ENCODE peak calls at places on chromosomes 16 and 17, in ten cellular contexts. U is esophagus muscularis mucosa, H is heart left ventricle, F is vagina, W is gastrocnemius medialis, D is endothelial cell of umbilical vein, L is lower leg skin, T is stomach, M is ovary, Z is body of pancreas. G is an unnamed sample.

GRCh38 chr16:57304169-57305061 is 19.9 kb upstream of the PLLP start:
- DNase-seq in U (no peak), H (peak; percentile 75), F (no peak), W (peak; percentile 26), D (peak; percentile 67), L (peak; percentile 85), T (peak; percentile 77), M (no peak), Z (peak; percentile 58), G (peak; percentile 46)

GRCh38 chr17:19448341-19449268 is 37.6 kb downstream of the RNF112 start:
- DNase-seq in U (no peak), H (no peak), F (no peak), W (no peak), D (peak; percentile 99), L (no peak), T (no peak), M (no peak), Z (peak; percentile 38), G (peak; percentile 78)

GRCh38 chr16:8733849-8734540 is 59.6 kb downstream of the ABAT start:
- DNase-seq in U (no peak), H (no peak), F (no peak), W (no peak), D (no peak), L (no peak), T (no peak), M (no peak), Z (no peak), G (no peak)

GRCh38 chr17:7912927-7913524 is 3.1 kb downstream of the RNF227 start:
- DNase-seq in U (no peak), H (no peak), F (no peak), W (no peak), D (peak; percentile 70), L (no peak), T (no peak), M (no peak), Z (peak; percentile 40), G (peak; percentile 68)

GRCh38 chr17:78725448-78726021 is 56.5 kb downstream of the CYTH1 start:
- DNase-seq in U (no peak), H (no peak), F (no peak), W (no peak), D (no peak), L (peak; percentile 40), T (no peak), M (no peak), Z (no peak), G (no peak)

GRCh38 chr17:30920282-30920681 is 1.5 kb upstream of the ADAP2 start:
- DNase-seq in U (no peak), H (peak; percentile 66), F (no peak), W (no peak), D (peak; percentile 57), L (peak; percentile 45), T (no peak), M (no peak), Z (no peak), G (no peak)

GRCh38 chr17:67569873-67570272 is 147.9 kb upstream of the NOL11 start:
- DNase-seq in U (no peak), H (no peak), F (no peak), W (no peak), D (no peak), L (no peak), T (no peak), M (no peak), Z (no peak), G (no peak)

GRCh38 chr17:9406046-9406631 is 169.5 kb downstream of the STX8 start:
- DNase-seq in U (no peak), H (no peak), F (no peak), W (no peak), D (no peak), L (no peak), T (no peak), M (no peak), Z (no peak), G (no peak)

GRCh38 chr16:80993293-80993691 is 13.4 kb downstream of the CMC2 start:
- DNase-seq in U (no peak), H (no peak), F (no peak), W (no peak), D (peak; percentile 69), L (no peak), T (peak; percentile 47), M (no peak), Z (no peak), G (peak; percentile 60)

GRCh38 chr17:42184717-42185496 is at the start of gene HCRT:
- DNase-seq in U (no peak), H (no peak), F (no peak), W (no peak), D (no peak), L (no peak), T (no peak), M (no peak), Z (no peak), G (no peak)

GRCh38 chr16:87350681-87351319 is 32.8 kb downstream of the FBXO31 start:
- DNase-seq in U (no peak), H (no peak), F (no peak), W (peak; percentile 78), D (no peak), L (no peak), T (no peak), M (no peak), Z (no peak), G (peak; percentile 84)

GRCh38 chr17:41941158-41941557 is 10.7 kb downstream of the ODAD4 start:
- DNase-seq in U (no peak), H (no peak), F (no peak), W (no peak), D (no peak), L (no peak), T (no peak), M (no peak), Z (no peak), G (no peak)

DNA sequence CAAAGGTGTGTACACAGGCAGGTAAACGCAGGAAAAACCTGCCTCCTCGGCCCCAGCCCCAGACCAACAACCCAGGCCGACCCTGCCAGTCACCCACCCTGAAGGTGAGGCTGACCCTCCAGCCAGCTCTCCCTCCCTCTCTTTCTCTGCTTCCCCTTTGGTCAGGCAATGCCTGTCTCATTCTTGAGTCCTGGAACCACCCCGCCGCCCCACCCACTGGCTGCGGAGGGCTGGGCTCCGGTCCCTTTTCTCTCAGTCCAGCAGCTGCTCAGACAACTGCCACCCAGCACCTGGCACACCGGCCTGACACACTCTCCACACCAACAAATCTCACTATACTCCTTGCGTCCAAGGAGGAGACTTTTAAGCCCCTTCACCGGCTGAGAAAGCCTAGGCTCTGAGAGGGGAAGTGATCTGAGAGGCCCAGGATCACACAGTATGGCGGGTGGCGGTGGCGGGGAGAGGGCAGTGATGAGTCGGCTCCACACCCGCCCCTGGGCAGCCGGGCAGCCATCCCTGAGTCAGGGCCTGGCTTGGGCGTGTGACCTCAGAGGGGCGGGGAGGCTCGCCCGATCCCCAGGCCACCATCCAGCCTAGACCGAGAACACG is 687 bp downstream of the FLII start:
- DNase-seq in U (peak; percentile 97), H (peak; percentile 82), F (no peak), W (peak; percentile 88), D (peak; percentile 65), L (peak; percentile 96), T (peak; percentile 75), M (peak; percentile 68), Z (peak; percentile 75), G (peak; percentile 94)
- TF ChIP-seq POLR2A in U (no peak), H (no peak), F (no peak), W (no peak), D (no peak), L (no peak), T (no peak), M (no peak), Z (no peak), G (peak; percentile 81)

DNA sequence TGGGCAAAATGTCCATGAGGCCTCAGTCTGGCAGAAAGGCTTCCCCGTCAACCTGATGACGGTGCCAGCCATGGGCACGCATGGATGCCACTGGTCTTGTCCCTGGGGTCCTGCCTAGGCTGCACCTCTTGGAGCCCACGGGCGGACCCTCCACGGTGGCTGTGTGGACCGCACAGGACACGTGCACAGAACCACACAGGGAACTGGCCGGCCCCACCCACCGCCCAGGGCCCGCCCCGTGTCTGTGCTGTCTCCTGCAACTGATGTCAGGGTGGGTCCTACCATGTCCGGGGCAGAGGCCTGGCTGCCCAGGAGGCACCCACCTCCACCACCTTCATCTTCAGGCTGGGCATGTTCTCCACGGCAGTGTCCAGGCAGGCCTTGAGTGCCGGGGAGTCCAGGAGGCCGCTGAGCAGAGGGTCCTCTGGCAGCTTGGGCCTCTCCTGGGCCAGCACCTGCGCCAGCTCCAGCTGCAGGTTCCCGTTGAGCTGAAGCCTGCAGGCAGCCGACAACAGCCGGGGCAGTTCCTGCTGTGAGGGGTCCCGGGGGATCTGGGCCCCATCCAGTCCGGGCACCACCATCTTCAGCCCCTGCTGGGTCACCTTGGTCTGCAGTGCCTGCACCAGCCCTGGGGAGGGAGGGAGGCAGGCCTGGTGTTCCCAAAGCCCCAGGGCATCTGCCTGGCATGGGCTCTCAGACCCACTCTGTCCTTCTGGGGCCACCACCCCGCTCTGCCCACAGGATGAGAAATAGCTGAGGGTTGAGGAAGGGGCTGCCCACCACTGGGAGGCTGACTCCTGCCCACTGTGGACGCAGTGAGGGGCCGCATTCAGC is 11.9 kb downstream of the FASN start:
- DNase-seq in U (no peak), H (no peak), F (no peak), W (no peak), D (no peak), L (no peak), T (no peak), M (peak; percentile 21), Z (no peak), G (no peak)
- TF ChIP-seq POLR2A in U (no peak), H (no peak), F (no peak), W (no peak), D (no peak), L (no peak), T (no peak), M (no peak), Z (no peak), G (no peak)

GRCh38 chr17:58263773-58264172 is 17.0 kb downstream of the MPO start:
- DNase-seq in U (peak; percentile 55), H (no peak), F (no peak), W (no peak), D (no peak), L (no peak), T (no peak), M (no peak), Z (peak; percentile 28), G (no peak)
- TF ChIP-seq POLR2A in U (no peak), H (no peak), F (no peak), W (no peak), D (no peak), L (no peak), T (no peak), M (no peak), Z (no peak), G (no peak)

DNA sequence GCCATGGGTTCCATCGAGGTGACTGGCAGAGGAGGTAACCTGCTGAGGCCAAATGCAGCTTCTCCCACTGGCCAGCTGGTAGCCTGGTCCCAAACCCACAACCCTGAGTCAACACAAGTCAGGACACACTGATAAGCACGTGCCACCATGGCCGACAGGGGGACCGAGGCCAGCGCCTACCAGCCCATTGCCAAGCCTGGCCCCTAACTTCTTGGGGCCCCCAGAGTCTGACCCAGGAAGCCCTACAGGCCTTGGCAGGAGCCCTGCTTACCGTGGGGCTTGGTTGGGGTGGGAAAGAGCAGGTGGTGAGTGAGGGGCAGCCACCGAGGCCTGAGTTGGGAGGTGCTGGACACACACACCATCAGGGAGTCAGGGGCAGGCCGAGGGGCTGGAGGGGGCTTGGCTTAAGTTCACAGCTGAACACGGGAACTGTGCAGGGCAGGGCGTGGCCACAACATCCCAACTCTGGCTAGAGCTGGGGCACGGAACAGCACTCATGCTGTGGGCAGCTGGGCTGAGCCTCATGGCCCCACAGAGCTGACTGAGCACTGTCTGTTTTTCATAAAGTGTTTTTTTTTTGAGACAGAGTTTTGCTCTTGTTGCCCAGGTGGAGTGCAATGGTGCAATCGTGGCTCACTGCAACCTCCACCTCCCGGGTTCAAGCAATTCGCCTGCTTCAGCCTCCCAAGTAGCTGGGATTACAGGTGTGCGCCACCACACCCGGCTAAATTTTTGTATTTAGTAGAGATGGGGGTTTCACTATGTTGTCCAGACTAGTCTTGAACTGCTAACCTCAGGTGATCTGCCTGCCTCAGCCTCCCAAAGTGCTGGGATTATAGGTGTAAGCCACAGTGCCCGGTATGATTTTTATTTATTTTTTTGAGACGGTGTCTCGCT is 5.5 kb downstream of the MRPL28 start:
- DNase-seq in U (no peak), H (no peak), F (no peak), W (no peak), D (no peak), L (no peak), T (no peak), M (no peak), Z (peak; percentile 37), G (no peak)
- TF ChIP-seq POLR2A in U (no peak), H (no peak), F (no peak), W (no peak), D (no peak), L (no peak), T (no peak), M (no peak), Z (no peak), G (no peak)

G was measured in adrenal gland.